ENCODE peak calls at places on chromosomes 13 and 19, in six cellular contexts. C is IMR-90, U is endothelial cell of umbilical vein, F is mesendoderm, R is endodermal cell, E is MM.1S. A is an unnamed sample.

GRCh38 chr19:48658483-48658882 is 12.5 kb upstream of the CA11 start:
- DNase-seq in F (no peak), C (no peak), E (no peak), R (no peak), U (no peak), A (no peak)

GRCh38 chr13:101511161-101511560 is 58.7 kb downstream of the ITGBL1 start:
- DNase-seq in E (no peak), R (no peak), U (no peak), F (no peak), C (no peak), A (no peak)

GRCh38 chr19:38336638-38337359 is 1.2 kb downstream of the CATSPERG start:
- DNase-seq in R (peak; percentile 99), C (peak; percentile 86), E (peak; percentile 94), U (peak; percentile 95), F (peak; percentile 97), A (peak; percentile 90)

GRCh38 chr19:44401108-44401786 is at the start of gene ZNF285:
- DNase-seq in F (peak; percentile 98), R (peak; percentile 98), U (peak; percentile 98), C (peak; percentile 95), E (peak; percentile 90), A (peak; percentile 95)

GRCh38 chr13:93227906-93228801 is 1.5 kb downstream of the GPC6 start:
- DNase-seq in C (peak; percentile 87), F (peak; percentile 97), U (no peak), E (peak; percentile 77), R (peak; percentile 89), A (no peak)

GRCh38 chr13:108154421-108154858 is 60.9 kb downstream of the LIG4 start:
- DNase-seq in E (no peak), F (peak; percentile 73), U (no peak), R (peak; percentile 59), C (no peak), A (no peak)

GRCh38 chr13:114339779-114340534 is 25.7 kb downstream of the CHAMP1 start:
- DNase-seq in F (no peak), R (no peak), C (peak; percentile 30), U (peak; percentile 52), E (peak; percentile 81), A (no peak)

GRCh38 chr19:58480481-58480830 is 4.3 kb downstream of the ZNF446 start:
- DNase-seq in U (no peak), R (no peak), F (no peak), C (no peak), E (no peak), A (no peak)

GRCh38 chr19:7922841-7923205 is 2.7 kb downstream of the SNAPC2 start:
- DNase-seq in E (no peak), R (no peak), C (no peak), U (no peak), F (no peak), A (no peak)

GRCh38 chr19:7921955-7922840 is 2.1 kb downstream of the SNAPC2 start:
- DNase-seq in R (no peak), F (no peak), C (no peak), E (no peak), U (no peak), A (no peak)

GRCh38 chr19:7920520-7921301 is 573 bp downstream of the SNAPC2 start:
- DNase-seq in C (peak; percentile 94), R (peak; percentile 99), F (peak; percentile 95), E (peak; percentile 98), U (peak; percentile 96), A (peak; percentile 85)

GRCh38 chr19:7919681-7920519 is at the start of gene SNAPC2:
- DNase-seq in R (peak; percentile 98), F (peak; percentile 96), C (peak; percentile 91), U (peak; percentile 94), E (peak; percentile 96), A (peak; percentile 80)

DNA sequence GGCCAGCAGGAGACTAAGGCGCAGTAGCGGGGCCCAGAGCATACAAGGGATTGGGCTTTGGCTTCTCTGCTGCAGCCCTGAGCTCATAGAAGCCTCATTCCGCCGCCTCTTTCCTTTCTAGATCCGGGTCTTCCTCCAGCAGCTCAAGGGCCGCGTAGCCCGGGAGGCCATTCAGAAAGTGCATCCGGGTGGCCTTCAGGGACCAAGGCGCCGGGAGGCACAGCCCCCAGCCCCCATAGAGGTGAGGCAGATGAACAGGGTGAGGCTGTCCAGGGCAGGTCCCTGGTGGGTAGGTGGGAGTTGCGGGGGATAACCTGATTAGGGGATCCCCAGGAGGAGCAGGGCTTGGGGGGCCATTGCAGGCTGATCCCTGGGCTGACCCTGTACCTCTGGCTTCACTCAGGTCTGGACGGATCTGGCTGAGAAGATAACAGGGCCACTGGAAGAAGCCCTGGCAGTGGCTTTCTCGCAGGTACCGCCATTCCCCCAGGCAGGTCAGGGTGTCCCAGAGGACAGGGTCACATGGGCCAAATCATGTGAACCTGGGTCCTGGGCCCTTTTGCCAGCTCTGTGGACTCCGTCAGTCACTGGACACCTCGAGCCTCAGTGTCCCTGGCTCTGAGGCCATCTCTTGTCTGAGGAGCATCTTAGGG is 1.3 kb downstream of the SNAPC2 start:
- DNase-seq in F (no peak), U (no peak), C (no peak), E (no peak), R (no peak), A (no peak)
- H3K9ac ChIP-seq in F (peak overlapping the region; percentile 48), U (peak overlapping the region; percentile 19), C (peak overlapping the region; percentile 80), E (peak overlapping the region; percentile 44), R (no peak overlapping the region), A (no peak overlapping the region)

DNA sequence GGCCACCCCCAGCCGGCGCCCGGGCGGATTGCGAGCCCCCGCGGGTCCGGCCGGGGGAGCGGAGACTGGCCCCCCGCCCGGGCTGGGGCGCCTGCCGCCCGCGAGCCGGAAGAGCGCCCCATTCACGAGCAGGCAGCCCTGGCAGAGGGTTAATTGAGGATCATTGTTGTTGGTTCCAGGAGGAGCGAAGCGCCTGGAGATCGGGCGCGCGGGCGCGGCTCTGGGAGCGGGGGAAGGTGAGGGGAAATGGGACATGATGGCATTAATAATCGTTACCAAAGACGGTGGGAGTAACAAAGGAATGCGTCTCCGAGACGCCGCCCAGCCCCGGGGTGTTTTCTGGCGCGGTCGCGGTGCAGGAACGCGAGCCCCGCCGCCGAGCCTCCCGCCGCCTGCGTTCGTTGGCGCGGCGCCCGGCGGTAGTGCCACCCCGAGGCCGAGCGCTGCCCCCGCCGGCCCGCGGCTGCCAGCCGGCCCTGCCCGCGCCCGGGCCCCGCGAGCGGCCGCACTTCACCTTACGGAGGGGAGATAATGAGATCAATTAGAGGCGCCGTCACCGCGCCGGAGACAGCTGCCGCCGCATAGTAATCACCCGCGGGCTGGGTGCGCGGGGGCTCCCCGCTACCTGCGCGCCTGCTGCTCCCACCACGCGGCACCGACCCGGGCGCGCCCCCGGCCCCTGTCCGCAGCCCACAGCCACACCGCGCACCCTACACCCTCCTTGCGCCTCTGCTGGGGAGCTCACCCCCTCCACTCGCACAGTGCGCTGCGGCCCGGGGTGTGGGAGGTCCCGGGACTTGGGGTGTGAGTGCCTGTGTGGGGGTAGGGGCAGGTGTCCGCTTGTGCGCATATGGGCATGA is 2.8 kb downstream of the ZNF536 start:
- DNase-seq in E (no peak), C (no peak), R (peak; percentile 77), U (no peak), F (peak; percentile 24), A (no peak)
- H3K9ac ChIP-seq in E (no peak overlapping the region), C (no peak overlapping the region), R (no peak overlapping the region), U (no peak overlapping the region), F (peak overlapping the region; percentile 29), A (no peak overlapping the region)

GRCh38 chr13:33258437-33259193 is 26.9 kb downstream of the STARD13 start:
- DNase-seq in U (no peak), F (no peak), R (no peak), C (peak; percentile 63), E (no peak), A (no peak)
- H3K9ac ChIP-seq in U (no peak overlapping the region), F (no peak overlapping the region), R (no peak overlapping the region), C (peak overlapping the region; percentile 18), E (no peak overlapping the region), A (no peak overlapping the region)

DNA sequence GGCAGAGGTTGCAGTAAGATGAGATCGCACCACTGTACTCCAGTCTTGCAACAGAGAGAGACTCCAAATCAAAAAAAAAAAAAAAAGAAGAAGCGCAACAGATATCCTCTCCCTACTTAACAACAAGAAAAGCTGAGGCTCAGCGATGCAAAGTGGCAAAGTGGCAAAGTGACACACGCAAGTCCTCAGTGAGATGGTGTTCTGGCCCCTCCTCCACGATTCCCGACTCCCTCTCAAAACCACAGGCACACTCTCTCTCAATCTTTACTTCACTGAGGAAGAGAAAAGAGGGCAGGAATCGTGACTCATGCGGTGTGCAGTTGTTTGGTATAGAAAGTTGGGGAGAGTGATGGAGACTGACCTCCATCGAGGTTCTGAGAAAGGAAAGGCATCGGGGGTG is 12.6 kb downstream of the FFAR2 start:
- DNase-seq in R (no peak), F (no peak), E (no peak), U (no peak), C (no peak), A (no peak)
- H3K9ac ChIP-seq in R (no peak overlapping the region), F (no peak overlapping the region), E (no peak overlapping the region), U (no peak overlapping the region), C (no peak overlapping the region), A (no peak overlapping the region)

GRCh38 chr19:7605490-7606222 is 10.0 kb downstream of the CAMSAP3 start:
- DNase-seq in U (peak; percentile 29), E (peak; percentile 59), R (peak; percentile 88), C (no peak), F (peak; percentile 83), A (peak; percentile 86)
- H3K9ac ChIP-seq in U (no peak overlapping the region), E (no peak overlapping the region), R (no peak overlapping the region), C (no peak overlapping the region), F (no peak overlapping the region), A (no peak overlapping the region)

GRCh38 chr19:47176627-47177090 is 46.0 kb downstream of the SAE1 start:
- DNase-seq in U (peak; percentile 100), E (no peak), F (no peak), R (no peak), C (peak; percentile 98), A (no peak)
- H3K9ac ChIP-seq in U (peak overlapping the region; percentile 85), E (no peak overlapping the region), F (no peak overlapping the region), R (no peak overlapping the region), C (no peak overlapping the region), A (no peak overlapping the region)

GRCh38 chr19:18599485-18599884 is 7.1 kb downstream of the CRLF1 start:
- DNase-seq in C (no peak), U (no peak), R (no peak), E (no peak), F (no peak), A (no peak)
- H3K9ac ChIP-seq in C (no peak overlapping the region), U (no peak overlapping the region), R (no peak overlapping the region), E (no peak overlapping the region), F (no peak overlapping the region), A (no peak overlapping the region)